ENCODE peak calls at places on chromosome 7, in seven cellular contexts. One of them, this sample, is unnamed.

GRCh38 chr7:1231214-1232102 is 1.2 kb upstream of the UNCX start:
- DNase-seq in dorsolateral prefrontal cortex: no peak
- DNase-seq in Peyer's patch: no peak
- DNase-seq in cardiac muscle cell: no peak
- DNase-seq in breast epithelium: no peak
- DNase-seq in GM12865: no peak
- DNase-seq in transverse colon: no peak
- DNase-seq in this sample: no peak

GRCh38 chr7:50543776-50544442 is 21.3 kb downstream of the DDC start:
- DNase-seq in dorsolateral prefrontal cortex: no peak
- DNase-seq in Peyer's patch: no peak
- DNase-seq in cardiac muscle cell: no peak
- DNase-seq in breast epithelium: no peak
- DNase-seq in GM12865: no peak
- DNase-seq in transverse colon: no peak
- DNase-seq in this sample: no peak

GRCh38 chr7:79272066-79272669 is 181.3 kb downstream of the MAGI2 start:
- DNase-seq in dorsolateral prefrontal cortex: no peak
- DNase-seq in Peyer's patch: no peak
- DNase-seq in cardiac muscle cell: peak
- DNase-seq in breast epithelium: no peak
- DNase-seq in GM12865: peak
- DNase-seq in transverse colon: no peak
- DNase-seq in this sample: no peak

GRCh38 chr7:38025815-38026214 is 105.4 kb downstream of the EPDR1 start:
- DNase-seq in dorsolateral prefrontal cortex: no peak
- DNase-seq in Peyer's patch: no peak
- DNase-seq in cardiac muscle cell: no peak
- DNase-seq in breast epithelium: no peak
- DNase-seq in GM12865: no peak
- DNase-seq in transverse colon: no peak
- DNase-seq in this sample: no peak

GRCh38 chr7:95263803-95264202 is 60.5 kb downstream of the PON1 start:
- DNase-seq in dorsolateral prefrontal cortex: no peak
- DNase-seq in Peyer's patch: no peak
- DNase-seq in cardiac muscle cell: peak
- DNase-seq in breast epithelium: no peak
- DNase-seq in GM12865: no peak
- DNase-seq in transverse colon: no peak
- DNase-seq in this sample: no peak

GRCh38 chr7:44561962-44562621 is 11.6 kb downstream of the DDX56 start:
- DNase-seq in dorsolateral prefrontal cortex: no peak
- DNase-seq in Peyer's patch: no peak
- DNase-seq in cardiac muscle cell: peak
- DNase-seq in breast epithelium: no peak
- DNase-seq in GM12865: no peak
- DNase-seq in transverse colon: peak
- DNase-seq in this sample: no peak

GRCh38 chr7:35828817-35829216 is 28.0 kb downstream of the SEPTIN7 start:
- DNase-seq in dorsolateral prefrontal cortex: no peak
- DNase-seq in Peyer's patch: no peak
- DNase-seq in cardiac muscle cell: no peak
- DNase-seq in breast epithelium: no peak
- DNase-seq in GM12865: no peak
- DNase-seq in transverse colon: no peak
- DNase-seq in this sample: no peak

GRCh38 chr7:76016191-76016947 is 22.0 kb upstream of the TMEM120A start:
- DNase-seq in dorsolateral prefrontal cortex: no peak
- DNase-seq in Peyer's patch: no peak
- DNase-seq in cardiac muscle cell: peak
- DNase-seq in breast epithelium: no peak
- DNase-seq in GM12865: no peak
- DNase-seq in transverse colon: no peak
- DNase-seq in this sample: no peak

GRCh38 chr7:22277375-22277774 is 79.6 kb downstream of the RAPGEF5 start:
- DNase-seq in dorsolateral prefrontal cortex: no peak
- DNase-seq in Peyer's patch: no peak
- DNase-seq in cardiac muscle cell: no peak
- DNase-seq in breast epithelium: no peak
- DNase-seq in GM12865: no peak
- DNase-seq in transverse colon: no peak
- DNase-seq in this sample: no peak

GRCh38 chr7:27139335-27140107 is 4.0 kb downstream of the HOXA5 start:
- DNase-seq in dorsolateral prefrontal cortex: no peak
- DNase-seq in Peyer's patch: peak
- DNase-seq in cardiac muscle cell: no peak
- DNase-seq in breast epithelium: peak
- DNase-seq in GM12865: no peak
- DNase-seq in transverse colon: peak
- DNase-seq in this sample: no peak

GRCh38 chr7:21507627-21508343 is 35.1 kb upstream of the DNAH11 start:
- DNase-seq in dorsolateral prefrontal cortex: peak
- DNase-seq in Peyer's patch: peak
- DNase-seq in cardiac muscle cell: peak
- DNase-seq in breast epithelium: no peak
- DNase-seq in GM12865: peak
- DNase-seq in transverse colon: peak
- DNase-seq in this sample: peak

GRCh38 chr7:38153515-38153914 is 24.5 kb upstream of the STARD3NL start:
- DNase-seq in dorsolateral prefrontal cortex: no peak
- DNase-seq in Peyer's patch: no peak
- DNase-seq in cardiac muscle cell: no peak
- DNase-seq in breast epithelium: no peak
- DNase-seq in GM12865: no peak
- DNase-seq in transverse colon: no peak
- DNase-seq in this sample: no peak

GRCh38 chr7:121561717-121562116 is 165.6 kb upstream of the FAM3C start:
- DNase-seq in dorsolateral prefrontal cortex: no peak
- DNase-seq in Peyer's patch: no peak
- DNase-seq in cardiac muscle cell: peak
- DNase-seq in breast epithelium: no peak
- DNase-seq in GM12865: no peak
- DNase-seq in transverse colon: no peak
- DNase-seq in this sample: no peak

GRCh38 chr7:139617074-139617473 is 93.6 kb downstream of the CLEC2L start:
- DNase-seq in dorsolateral prefrontal cortex: no peak
- DNase-seq in Peyer's patch: no peak
- DNase-seq in cardiac muscle cell: no peak
- DNase-seq in breast epithelium: no peak
- DNase-seq in GM12865: no peak
- DNase-seq in transverse colon: no peak
- DNase-seq in this sample: no peak
- TF ChIP-seq CTCF in dorsolateral prefrontal cortex: no peak
- TF ChIP-seq CTCF in Peyer's patch: no peak
- TF ChIP-seq CTCF in cardiac muscle cell: no peak
- TF ChIP-seq CTCF in breast epithelium: no peak
- TF ChIP-seq CTCF in GM12865: no peak
- TF ChIP-seq CTCF in transverse colon: no peak
- TF ChIP-seq CTCF in this sample: no peak

GRCh38 chr7:138122162-138122561 is 45.9 kb downstream of the AKR1D1 start:
- DNase-seq in dorsolateral prefrontal cortex: no peak
- DNase-seq in Peyer's patch: no peak
- DNase-seq in cardiac muscle cell: no peak
- DNase-seq in breast epithelium: no peak
- DNase-seq in GM12865: no peak
- DNase-seq in transverse colon: no peak
- DNase-seq in this sample: no peak

GRCh38 chr7:138115047-138115446 is 38.8 kb downstream of the AKR1D1 start:
- DNase-seq in dorsolateral prefrontal cortex: no peak
- DNase-seq in Peyer's patch: no peak
- DNase-seq in cardiac muscle cell: no peak
- DNase-seq in breast epithelium: no peak
- DNase-seq in GM12865: no peak
- DNase-seq in transverse colon: no peak
- DNase-seq in this sample: no peak

GRCh38 chr7:138120140-138120827 is 44.0 kb downstream of the AKR1D1 start:
- DNase-seq in dorsolateral prefrontal cortex: no peak
- DNase-seq in Peyer's patch: no peak
- DNase-seq in cardiac muscle cell: no peak
- DNase-seq in breast epithelium: no peak
- DNase-seq in GM12865: no peak
- DNase-seq in transverse colon: no peak
- DNase-seq in this sample: no peak

GRCh38 chr7:138116156-138116555 is 39.9 kb downstream of the AKR1D1 start:
- DNase-seq in dorsolateral prefrontal cortex: no peak
- DNase-seq in Peyer's patch: no peak
- DNase-seq in cardiac muscle cell: peak
- DNase-seq in breast epithelium: no peak
- DNase-seq in GM12865: no peak
- DNase-seq in transverse colon: no peak
- DNase-seq in this sample: no peak

GRCh38 chr7:138116892-138117291 is 40.6 kb downstream of the AKR1D1 start:
- DNase-seq in dorsolateral prefrontal cortex: no peak
- DNase-seq in Peyer's patch: no peak
- DNase-seq in cardiac muscle cell: no peak
- DNase-seq in breast epithelium: no peak
- DNase-seq in GM12865: no peak
- DNase-seq in transverse colon: no peak
- DNase-seq in this sample: no peak
- TF ChIP-seq CTCF in dorsolateral prefrontal cortex: no peak
- TF ChIP-seq CTCF in Peyer's patch: no peak
- TF ChIP-seq CTCF in cardiac muscle cell: no peak
- TF ChIP-seq CTCF in breast epithelium: no peak
- TF ChIP-seq CTCF in GM12865: no peak
- TF ChIP-seq CTCF in transverse colon: no peak
- TF ChIP-seq CTCF in this sample: no peak

DNA sequence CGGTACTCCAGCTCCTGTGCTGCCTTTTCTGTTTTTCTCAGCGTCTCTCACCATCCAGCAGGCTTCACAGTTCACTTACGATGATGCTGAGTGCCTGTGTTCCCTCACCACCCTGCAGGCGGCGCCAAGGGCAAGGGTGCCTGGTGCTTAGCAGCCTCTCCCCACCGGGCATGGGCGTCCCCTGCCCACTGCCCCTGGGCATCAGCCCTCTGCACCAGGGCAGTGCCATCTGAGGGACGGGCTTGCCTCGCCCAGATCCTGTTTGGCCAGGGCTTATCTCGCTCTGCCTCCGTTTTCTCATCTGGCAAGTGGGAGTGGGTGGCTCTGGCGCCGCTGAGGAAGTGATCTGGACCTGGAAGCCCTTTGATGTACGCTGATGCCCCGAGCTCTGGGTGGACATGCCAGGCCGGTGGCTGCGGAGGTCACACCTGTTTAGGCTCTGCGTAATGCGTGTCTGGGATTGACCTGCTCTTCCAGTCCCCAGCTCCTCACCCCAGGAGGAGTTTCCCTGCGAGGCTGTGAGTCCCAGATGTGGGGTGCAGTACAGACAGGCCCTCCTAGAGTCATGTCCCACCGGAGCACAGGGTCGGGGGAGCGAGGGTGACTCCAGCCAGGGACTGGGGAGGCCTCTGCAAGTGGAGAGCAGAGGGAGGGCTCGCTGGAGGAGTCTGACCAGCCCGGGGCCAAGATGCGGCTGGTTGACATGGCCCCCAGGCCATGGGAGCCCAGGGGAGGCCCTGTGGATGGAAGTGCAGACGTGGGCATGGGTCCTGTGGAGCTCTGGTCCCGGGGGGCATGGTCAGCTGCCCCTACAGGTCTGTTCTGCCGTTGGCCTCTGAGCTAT is 11.8 kb downstream of the TTYH3 start:
- DNase-seq in dorsolateral prefrontal cortex: no peak
- DNase-seq in Peyer's patch: no peak
- DNase-seq in cardiac muscle cell: no peak
- DNase-seq in breast epithelium: no peak
- DNase-seq in GM12865: peak
- DNase-seq in transverse colon: no peak
- DNase-seq in this sample: no peak
- TF ChIP-seq CTCF in dorsolateral prefrontal cortex: no peak
- TF ChIP-seq CTCF in Peyer's patch: no peak
- TF ChIP-seq CTCF in cardiac muscle cell: peak
- TF ChIP-seq CTCF in breast epithelium: no peak
- TF ChIP-seq CTCF in GM12865: peak
- TF ChIP-seq CTCF in transverse colon: no peak
- TF ChIP-seq CTCF in this sample: no peak

GRCh38 chr7:25314729-25315267 is 86.5 kb upstream of the NPVF start:
- DNase-seq in dorsolateral prefrontal cortex: no peak
- DNase-seq in Peyer's patch: no peak
- DNase-seq in cardiac muscle cell: peak
- DNase-seq in breast epithelium: no peak
- DNase-seq in GM12865: no peak
- DNase-seq in transverse colon: peak
- DNase-seq in this sample: no peak

GRCh38 chr7:25316366-25316765 is 88.1 kb upstream of the NPVF start:
- DNase-seq in dorsolateral prefrontal cortex: no peak
- DNase-seq in Peyer's patch: no peak
- DNase-seq in cardiac muscle cell: no peak
- DNase-seq in breast epithelium: no peak
- DNase-seq in GM12865: no peak
- DNase-seq in transverse colon: no peak
- DNase-seq in this sample: no peak

GRCh38 chr7:25311346-25311745 is 83.1 kb upstream of the NPVF start:
- DNase-seq in dorsolateral prefrontal cortex: no peak
- DNase-seq in Peyer's patch: no peak
- DNase-seq in cardiac muscle cell: no peak
- DNase-seq in breast epithelium: no peak
- DNase-seq in GM12865: no peak
- DNase-seq in transverse colon: no peak
- DNase-seq in this sample: no peak

GRCh38 chr7:25312968-25313367 is 84.7 kb upstream of the NPVF start:
- DNase-seq in dorsolateral prefrontal cortex: no peak
- DNase-seq in Peyer's patch: no peak
- DNase-seq in cardiac muscle cell: no peak
- DNase-seq in breast epithelium: no peak
- DNase-seq in GM12865: no peak
- DNase-seq in transverse colon: no peak
- DNase-seq in this sample: no peak

GRCh38 chr7:25314094-25314708 is 85.9 kb upstream of the NPVF start:
- DNase-seq in dorsolateral prefrontal cortex: no peak
- DNase-seq in Peyer's patch: no peak
- DNase-seq in cardiac muscle cell: peak
- DNase-seq in breast epithelium: no peak
- DNase-seq in GM12865: no peak
- DNase-seq in transverse colon: peak
- DNase-seq in this sample: no peak
- TF ChIP-seq CTCF in dorsolateral prefrontal cortex: no peak
- TF ChIP-seq CTCF in Peyer's patch: no peak
- TF ChIP-seq CTCF in cardiac muscle cell: no peak
- TF ChIP-seq CTCF in breast epithelium: no peak
- TF ChIP-seq CTCF in GM12865: no peak
- TF ChIP-seq CTCF in transverse colon: peak
- TF ChIP-seq CTCF in this sample: no peak

GRCh38 chr7:118629898-118630469 is 405.5 kb downstream of the ANKRD7 start:
- DNase-seq in dorsolateral prefrontal cortex: no peak
- DNase-seq in Peyer's patch: no peak
- DNase-seq in cardiac muscle cell: no peak
- DNase-seq in breast epithelium: no peak
- DNase-seq in GM12865: no peak
- DNase-seq in transverse colon: no peak
- DNase-seq in this sample: no peak
- TF ChIP-seq CTCF in dorsolateral prefrontal cortex: no peak
- TF ChIP-seq CTCF in Peyer's patch: no peak
- TF ChIP-seq CTCF in cardiac muscle cell: no peak
- TF ChIP-seq CTCF in breast epithelium: no peak
- TF ChIP-seq CTCF in GM12865: no peak
- TF ChIP-seq CTCF in transverse colon: no peak
- TF ChIP-seq CTCF in this sample: no peak